ENCODE peak calls at places on chromosomes 4 and X, in eight cellular contexts. B, Q, T, C, U, N, O and R are unnamed samples.

GRCh38 chr4:132101526-132101925 is 1047.6 kb upstream of the PCDH10 start:
- DNase-seq in T (no peak), O (peak; percentile 50), Q (peak; percentile 48), C (no peak), B (no peak), N (no peak), U (no peak), R (no peak)

GRCh38 chrX:30597258-30598012 is 19.9 kb upstream of the TASL start:
- DNase-seq in Q (no peak), C (no peak), N (no peak), T (no peak), B (no peak), O (no peak), U (no peak), R (no peak)

GRCh38 chrX:113804293-113804692 is 779.6 kb upstream of the HTR2C start:
- DNase-seq in Q (no peak), T (peak; percentile 47), N (no peak), B (no peak), U (no peak), C (no peak), O (no peak), R (no peak)

GRCh38 chr4:12041828-12042227 is 613.1 kb upstream of the HS3ST1 start:
- DNase-seq in T (no peak), N (peak; percentile 13), U (no peak), Q (peak; percentile 7), B (no peak), O (no peak), C (no peak), R (no peak)

GRCh38 chr4:81919238-81919637 is 447.5 kb upstream of the RASGEF1B start:
- DNase-seq in C (no peak), O (no peak), U (peak; percentile 28), B (no peak), Q (peak; percentile 1), N (peak; percentile 34), T (peak; percentile 38), R (no peak)

GRCh38 chr4:185341841-185342240 is 53.9 kb downstream of the LRP2BP start:
- DNase-seq in O (no peak), U (no peak), Q (no peak), T (no peak), B (no peak), C (no peak), N (no peak), R (no peak)

GRCh38 chr4:11468901-11469300 is 40.2 kb upstream of the HS3ST1 start:
- DNase-seq in U (no peak), C (no peak), Q (no peak), B (no peak), N (peak; percentile 28), O (no peak), T (peak; percentile 54), R (no peak)

GRCh38 chrX:46665232-46666162 is 91.9 kb downstream of the CHST7 start:
- DNase-seq in Q (peak; percentile 49), N (no peak), B (no peak), T (no peak), O (no peak), C (no peak), U (no peak), R (no peak)

GRCh38 chrX:119398974-119399771 is at the start of gene SLC25A43:
- DNase-seq in O (no peak), B (peak; percentile 0), N (peak; percentile 52), C (no peak), T (peak; percentile 37), Q (peak; percentile 20), U (no peak), R (no peak)

GRCh38 chr4:24794111-24794860 is 1.1 kb upstream of the SOD3 start:
- DNase-seq in U (no peak), Q (peak; percentile 78), N (no peak), C (peak; percentile 90), O (peak; percentile 67), T (no peak), B (no peak), R (no peak)

GRCh38 chr4:7394184-7394575 is 40.5 kb downstream of the PSAPL1 start:
- DNase-seq in N (no peak), B (no peak), T (no peak), C (no peak), U (no peak), O (no peak), Q (no peak), R (no peak)

GRCh38 chrX:56788717-56789122 is 59.7 kb downstream of the NBDY start:
- DNase-seq in O (no peak), Q (no peak), T (no peak), U (no peak), C (peak; percentile 71), N (no peak), B (peak; percentile 19), R (no peak)

GRCh38 chr4:150130953-150131352 is 52.7 kb downstream of the DCLK2 start:
- DNase-seq in Q (peak; percentile 75), B (no peak), T (no peak), O (no peak), U (no peak), N (no peak), C (peak; percentile 71), R (no peak)

GRCh38 chr4:15689540-15689939 is 7.9 kb downstream of the FAM200B start:
- DNase-seq in N (no peak), U (no peak), T (no peak), Q (peak; percentile 63), B (no peak), O (no peak), C (no peak), R (no peak)